ENCODE peak calls at places on chromosome 11, in seven cellular contexts. One of them, this sample, is unnamed.

GRCh38 chr11:5288912-5289525 is 12.7 kb downstream of the OR51B4 start:
- DNase-seq in neural crest cell: no peak
- DNase-seq in astrocyte of the spinal cord: no peak
- DNase-seq in iris pigment epithelial cell: peak; percentile 21
- DNase-seq in NCI-H1436 treated with DMSO at 0.1 percent for 48 hours: no peak
- DNase-seq in SW480: no peak
- DNase-seq in kidney tubule cell: peak; percentile 57
- DNase-seq in this sample: no peak

GRCh38 chr11:77269484-77270123 is 31.9 kb downstream of the GDPD4 start:
- DNase-seq in iris pigment epithelial cell: peak; percentile 52
- DNase-seq in neural crest cell: no peak
- DNase-seq in NCI-H1436 treated with DMSO at 0.1 percent for 48 hours: no peak
- DNase-seq in astrocyte of the spinal cord: peak; percentile 20
- DNase-seq in kidney tubule cell: no peak
- DNase-seq in SW480: no peak
- DNase-seq in this sample: no peak

GRCh38 chr11:61142424-61142823 is 18.8 kb downstream of the VPS37C start:
- DNase-seq in SW480: no peak
- DNase-seq in iris pigment epithelial cell: peak; percentile 28
- DNase-seq in astrocyte of the spinal cord: no peak
- DNase-seq in kidney tubule cell: peak; percentile 28
- DNase-seq in neural crest cell: no peak
- DNase-seq in NCI-H1436 treated with DMSO at 0.1 percent for 48 hours: no peak
- DNase-seq in this sample: no peak

GRCh38 chr11:19811391-19811790 is 98.8 kb downstream of the NAV2 start:
- DNase-seq in astrocyte of the spinal cord: no peak
- DNase-seq in iris pigment epithelial cell: no peak
- DNase-seq in neural crest cell: no peak
- DNase-seq in NCI-H1436 treated with DMSO at 0.1 percent for 48 hours: no peak
- DNase-seq in SW480: no peak
- DNase-seq in kidney tubule cell: no peak
- DNase-seq in this sample: no peak

GRCh38 chr11:2287102-2287501 is 14.6 kb downstream of the C11orf21 start:
- DNase-seq in SW480: no peak
- DNase-seq in iris pigment epithelial cell: no peak
- DNase-seq in astrocyte of the spinal cord: no peak
- DNase-seq in NCI-H1436 treated with DMSO at 0.1 percent for 48 hours: no peak
- DNase-seq in neural crest cell: no peak
- DNase-seq in kidney tubule cell: no peak
- DNase-seq in this sample: no peak

GRCh38 chr11:111355101-111355500 is 24.0 kb downstream of the POU2AF1 start:
- DNase-seq in SW480: no peak
- DNase-seq in NCI-H1436 treated with DMSO at 0.1 percent for 48 hours: no peak
- DNase-seq in iris pigment epithelial cell: no peak
- DNase-seq in astrocyte of the spinal cord: no peak
- DNase-seq in neural crest cell: no peak
- DNase-seq in kidney tubule cell: no peak
- DNase-seq in this sample: no peak

GRCh38 chr11:72589802-72590761 is 84.1 kb downstream of the PDE2A start:
- DNase-seq in astrocyte of the spinal cord: peak; percentile 14
- DNase-seq in SW480: no peak
- DNase-seq in iris pigment epithelial cell: peak; percentile 29
- DNase-seq in kidney tubule cell: peak; percentile 55
- DNase-seq in NCI-H1436 treated with DMSO at 0.1 percent for 48 hours: no peak
- DNase-seq in neural crest cell: peak; percentile 55
- DNase-seq in this sample: no peak

GRCh38 chr11:126884192-126884973 is 116.2 kb downstream of the KIRREL3 start:
- DNase-seq in NCI-H1436 treated with DMSO at 0.1 percent for 48 hours: no peak
- DNase-seq in astrocyte of the spinal cord: peak; percentile 7
- DNase-seq in kidney tubule cell: peak; percentile 78
- DNase-seq in SW480: no peak
- DNase-seq in iris pigment epithelial cell: no peak
- DNase-seq in neural crest cell: no peak
- DNase-seq in this sample: no peak

GRCh38 chr11:33970984-33971466 is 79.1 kb upstream of the LMO2 start:
- DNase-seq in astrocyte of the spinal cord: peak; percentile 52
- DNase-seq in iris pigment epithelial cell: peak; percentile 63
- DNase-seq in SW480: peak; percentile 81
- DNase-seq in NCI-H1436 treated with DMSO at 0.1 percent for 48 hours: peak; percentile 60
- DNase-seq in neural crest cell: peak; percentile 14
- DNase-seq in kidney tubule cell: peak; percentile 65
- DNase-seq in this sample: no peak

GRCh38 chr11:14414470-14415461 is 55.8 kb upstream of the RRAS2 start:
- DNase-seq in SW480: peak; percentile 44
- DNase-seq in kidney tubule cell: peak; percentile 24
- DNase-seq in iris pigment epithelial cell: peak; percentile 62
- DNase-seq in NCI-H1436 treated with DMSO at 0.1 percent for 48 hours: no peak
- DNase-seq in neural crest cell: no peak
- DNase-seq in astrocyte of the spinal cord: no peak
- DNase-seq in this sample: no peak

GRCh38 chr11:132844956-132845355 is 687.3 kb downstream of the OPCML start:
- DNase-seq in NCI-H1436 treated with DMSO at 0.1 percent for 48 hours: no peak
- DNase-seq in neural crest cell: no peak
- DNase-seq in kidney tubule cell: peak; percentile 72
- DNase-seq in SW480: peak; percentile 65
- DNase-seq in astrocyte of the spinal cord: peak; percentile 95
- DNase-seq in iris pigment epithelial cell: peak; percentile 75
- DNase-seq in this sample: no peak

This sample was measured in esophagus squamous epithelium.